ENCODE peak calls at places on chromosomes 12 and 14, in nine cellular contexts. A is cardiac muscle cell; M is CD8-positive, alpha-beta T cell; J is sigmoid colon; W is endodermal cell; Y is suprapubic skin; P is heart left ventricle; S is neural progenitor cell; N is left lung. V is an unnamed sample.

GRCh38 chr12:90729741-90730140 is 225.2 kb downstream of the CCER1 start:
- DNase-seq in W (no peak), Y (no peak), N (no peak), A (no peak), P (no peak), S (no peak), M (no peak), J (no peak), V (no peak)

GRCh38 chr12:125038976-125039625 is 26.1 kb upstream of the AACS start:
- DNase-seq in S (no peak), J (peak; percentile 2), Y (no peak), M (no peak), A (no peak), W (no peak), P (no peak), N (no peak), V (no peak)

GRCh38 chr12:12811343-12811742 is 1.8 kb upstream of the DDX47 start:
- DNase-seq in W (no peak), Y (no peak), N (no peak), P (no peak), J (no peak), M (no peak), S (no peak), A (no peak), V (no peak)

GRCh38 chr14:21070083-21070609 is at the start of gene ARHGEF40:
- DNase-seq in P (peak; percentile 80), J (no peak), Y (no peak), W (peak; percentile 86), M (no peak), S (peak; percentile 84), N (no peak), A (peak; percentile 88), V (no peak)

GRCh38 chr14:92863281-92863680 is 59.7 kb upstream of the CHGA start:
- DNase-seq in P (no peak), J (no peak), A (no peak), S (no peak), W (no peak), M (no peak), N (no peak), Y (no peak), V (no peak)

GRCh38 chr12:14771651-14772137 is 31.6 kb downstream of the WBP11 start:
- DNase-seq in J (no peak), S (peak; percentile 69), Y (no peak), M (peak; percentile 34), W (peak; percentile 80), N (no peak), A (no peak), P (no peak), V (peak; percentile 44)

GRCh38 chr12:75825686-75826085 is 205.9 kb downstream of the PHLDA1 start:
- DNase-seq in Y (no peak), M (no peak), S (no peak), A (no peak), P (no peak), W (no peak), N (no peak), J (no peak), V (no peak)

GRCh38 chr14:101501858-101502615 is 59.3 kb upstream of the DIO3 start:
- DNase-seq in S (no peak), J (peak; percentile 43), A (no peak), Y (peak; percentile 55), N (peak; percentile 17), M (no peak), P (peak; percentile 5), W (peak; percentile 22), V (no peak)

GRCh38 chr12:40063424-40063823 is 42.5 kb downstream of the SLC2A13 start:
- DNase-seq in M (no peak), W (no peak), A (peak; percentile 20), J (no peak), N (no peak), Y (no peak), S (no peak), P (peak; percentile 26), V (no peak)

GRCh38 chr14:65696801-65697200 is 284.3 kb downstream of the FUT8 start:
- DNase-seq in A (no peak), P (no peak), N (no peak), M (no peak), S (no peak), J (no peak), Y (no peak), W (no peak), V (no peak)

GRCh38 chr12:121578230-121579189 is 2.3 kb downstream of the KDM2B start:
- DNase-seq in A (peak; percentile 52), M (no peak), J (peak; percentile 74), Y (no peak), N (no peak), W (peak; percentile 89), P (no peak), S (peak; percentile 68), V (peak; percentile 26)

GRCh38 chr14:23530360-23531055 is 21.1 kb downstream of the ZFHX2 start:
- DNase-seq in N (no peak), Y (no peak), A (no peak), P (no peak), J (no peak), M (no peak), S (no peak), W (no peak), V (no peak)

GRCh38 chr12:89693639-89694202 is 14.9 kb downstream of the ATP2B1 start:
- DNase-seq in M (no peak), Y (no peak), P (no peak), A (no peak), J (no peak), N (no peak), W (no peak), S (no peak), V (no peak)

GRCh38 chr14:69002069-69002468 is 23.0 kb upstream of the ACTN1 start:
- DNase-seq in N (no peak), W (peak; percentile 75), Y (no peak), J (no peak), A (peak; percentile 28), M (no peak), S (peak; percentile 40), P (peak; percentile 46), V (no peak)

GRCh38 chr14:72594099-72594901 is 299.6 kb downstream of the DPF3 start:
- DNase-seq in A (no peak), J (peak; percentile 39), Y (no peak), N (no peak), W (no peak), P (no peak), M (peak; percentile 22), S (no peak), V (no peak)

GRCh38 chr12:107759410-107759809 is 1.5 kb downstream of the PRDM4 start:
- DNase-seq in S (peak; percentile 43), N (no peak), W (no peak), M (no peak), P (no peak), A (no peak), J (no peak), Y (no peak), V (no peak)

GRCh38 chr12:64085996-64086395 is 136.1 kb downstream of the KICS2 start:
- DNase-seq in W (no peak), N (no peak), A (no peak), S (no peak), P (no peak), M (no peak), J (no peak), Y (no peak), V (no peak)

GRCh38 chr12:64086946-64087345 is 135.2 kb downstream of the KICS2 start:
- DNase-seq in W (no peak), Y (no peak), M (no peak), S (no peak), A (no peak), N (no peak), P (no peak), J (no peak), V (no peak)

GRCh38 chr12:64091186-64091585 is 130.9 kb downstream of the KICS2 start:
- DNase-seq in J (no peak), P (no peak), S (no peak), M (no peak), N (no peak), Y (no peak), A (no peak), W (no peak), V (no peak)

GRCh38 chr12:64090047-64090446 is 132.0 kb downstream of the KICS2 start:
- DNase-seq in W (no peak), Y (no peak), A (peak; percentile 3), S (no peak), P (no peak), M (no peak), J (no peak), N (no peak), V (no peak)

DNA sequence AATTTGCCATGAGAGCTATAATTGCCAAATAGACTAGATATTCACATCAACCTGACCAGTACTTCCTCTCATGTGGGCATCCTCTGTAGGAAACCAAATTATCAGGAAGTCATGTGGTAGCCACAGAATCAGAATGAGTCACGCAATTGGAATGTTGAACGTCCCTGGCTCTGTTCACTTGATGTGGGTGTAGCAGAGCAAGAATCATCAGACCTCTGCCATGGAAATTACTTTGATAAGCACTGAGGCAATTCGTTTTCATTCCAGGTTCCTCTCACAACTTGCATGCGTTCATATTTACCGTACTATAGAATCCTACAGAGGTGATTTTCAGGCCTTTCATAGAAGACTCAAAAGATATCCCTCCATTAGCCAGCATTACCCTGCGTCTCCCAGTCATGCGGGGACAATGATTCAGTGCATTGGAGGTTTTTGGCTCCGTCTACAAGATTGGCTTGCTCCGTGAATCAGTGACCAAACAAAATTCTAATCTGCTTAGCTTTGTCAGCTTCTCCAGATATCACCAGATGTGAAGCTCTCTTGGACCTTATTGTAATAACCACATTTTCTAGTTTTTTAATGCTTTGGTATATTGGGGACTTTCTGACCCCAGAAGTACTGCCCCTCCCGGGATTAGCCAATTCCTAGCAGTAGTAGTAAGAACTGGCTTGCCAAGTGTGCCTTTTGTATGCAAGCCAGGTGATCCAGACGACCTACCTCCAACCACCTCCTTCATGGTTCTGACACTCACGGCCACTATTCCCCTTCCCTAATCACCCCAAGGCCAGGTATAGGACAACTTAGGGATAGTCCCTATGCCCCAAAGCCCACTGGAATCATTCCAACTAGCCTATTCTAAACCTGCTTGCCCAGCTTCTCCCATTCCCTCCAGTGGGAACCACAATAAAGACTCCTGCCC is 133.4 kb downstream of the KICS2 start:
- DNase-seq in N (peak; percentile 56), P (peak; percentile 72), Y (no peak), A (peak; percentile 47), J (peak; percentile 82), M (no peak), W (peak; percentile 80), S (no peak), V (no peak)
- H3K27ac ChIP-seq in N (peak overlapping the region; percentile 74), P (peak overlapping the region; percentile 59), Y (peak overlapping the region; percentile 88), A (no peak overlapping the region), J (peak overlapping the region; percentile 80), M (no peak overlapping the region), W (no peak overlapping the region), S (no peak overlapping the region), V (no peak overlapping the region)

GRCh38 chr14:64680013-64680674 is 24.1 kb upstream of the PLEKHG3 start:
- DNase-seq in N (no peak), J (no peak), M (no peak), Y (no peak), W (no peak), A (no peak), S (no peak), P (no peak), V (no peak)
- H3K27ac ChIP-seq in N (no peak overlapping the region), J (peak overlapping the region; percentile 83), M (no peak overlapping the region), Y (peak overlapping the region; percentile 77), W (no peak overlapping the region), A (no peak overlapping the region), S (no peak overlapping the region), P (no peak overlapping the region), V (no peak overlapping the region)

GRCh38 chr12:109710279-109710746 is 3.3 kb upstream of the FAM222A start:
- DNase-seq in Y (no peak), A (no peak), W (no peak), P (no peak), N (no peak), S (no peak), J (no peak), M (no peak), V (no peak)
- H3K27ac ChIP-seq in Y (peak overlapping the region; percentile 50), A (no peak overlapping the region), W (no peak overlapping the region), P (no peak overlapping the region), N (no peak overlapping the region), S (no peak overlapping the region), J (no peak overlapping the region), M (no peak overlapping the region), V (no peak overlapping the region)

GRCh38 chr14:22476882-22477281 is 112.1 kb downstream of the DAD1 start:
- DNase-seq in S (no peak), W (no peak), M (no peak), J (no peak), Y (no peak), N (no peak), A (no peak), P (no peak), V (no peak)
- H3K27ac ChIP-seq in S (no peak overlapping the region), W (no peak overlapping the region), M (no peak overlapping the region), J (no peak overlapping the region), Y (no peak overlapping the region), N (no peak overlapping the region), A (no peak overlapping the region), P (no peak overlapping the region), V (no peak overlapping the region)

V was measured in CD4-positive, alpha-beta T cell.